ENCODE peak calls at places on chromosomes 4 and X, in nine cellular contexts. U is IMR-90, T is body of pancreas, M is cardiac muscle cell, A is SJSA1, J is RWPE2, R is astrocyte, Q is colonic mucosa, I is WERI-Rb-1. X is an unnamed sample.

GRCh38 chr4:158255727-158256324 is 45.5 kb downstream of the TMEM144 start:
- DNase-seq in A (peak; percentile 16), M (peak; percentile 61), I (no peak), Q (no peak), U (peak; percentile 70), J (no peak), T (no peak), R (peak; percentile 29), X (no peak)

GRCh38 chr4:156495109-156495508 is 476.5 kb downstream of the PDGFC start:
- DNase-seq in J (no peak), M (no peak), R (peak; percentile 46), Q (no peak), U (no peak), I (no peak), T (no peak), A (no peak), X (no peak)

GRCh38 chr4:38872620-38873019 is 5.0 kb downstream of the FAM114A1 start:
- DNase-seq in I (no peak), J (no peak), M (no peak), Q (peak; percentile 68), R (peak; percentile 54), T (peak; percentile 57), U (peak; percentile 77), A (peak; percentile 61), X (peak; percentile 50)

GRCh38 chrX:45196701-45197100 is 4.0 kb downstream of the DIPK2B start:
- DNase-seq in Q (no peak), I (no peak), T (no peak), J (no peak), R (peak; percentile 32), M (no peak), U (peak; percentile 61), A (no peak), X (no peak)

GRCh38 chr4:37873383-37873782 is 17.5 kb upstream of the TBC1D1 start:
- DNase-seq in I (no peak), A (no peak), Q (no peak), T (no peak), J (no peak), U (peak; percentile 75), M (no peak), R (peak; percentile 54), X (no peak)

GRCh38 chrX:108437789-108438623 is at the start of gene COL4A6:
- DNase-seq in I (no peak), R (no peak), A (no peak), T (peak; percentile 20), Q (no peak), J (peak; percentile 44), M (peak; percentile 71), U (no peak), X (no peak)

GRCh38 chrX:23062359-23062758 is 62.6 kb downstream of the DDX53 start:
- DNase-seq in T (no peak), A (no peak), J (no peak), Q (no peak), U (no peak), M (no peak), R (no peak), I (no peak), X (no peak)

GRCh38 chrX:42106556-42106955 is 183.2 kb upstream of the CASK start:
- DNase-seq in T (no peak), J (no peak), I (no peak), R (no peak), A (no peak), M (no peak), Q (no peak), U (peak; percentile 32), X (no peak)

GRCh38 chr4:182091128-182091527 is 152.1 kb upstream of the TENM3 start:
- DNase-seq in T (no peak), R (no peak), A (no peak), M (no peak), U (no peak), J (no peak), I (no peak), Q (no peak), X (no peak)

GRCh38 chr4:38101563-38101962 is 141.4 kb downstream of the PTTG2 start:
- DNase-seq in R (peak; percentile 83), U (peak; percentile 87), Q (no peak), T (no peak), M (no peak), J (no peak), I (no peak), A (no peak), X (no peak)

GRCh38 chrX:108090474-108091265 is 672 bp downstream of the PSMD10 start:
- DNase-seq in M (peak; percentile 8), I (no peak), U (peak; percentile 44), J (no peak), A (peak; percentile 52), Q (no peak), R (peak; percentile 41), T (no peak), X (no peak)

GRCh38 chrX:45743906-45744625 is 543.4 kb upstream of the DIPK2B start:
- DNase-seq in A (no peak), T (no peak), R (no peak), Q (no peak), M (no peak), I (no peak), J (no peak), U (no peak), X (no peak)

GRCh38 chrX:37690123-37690522 is 4.5 kb downstream of the XK start:
- DNase-seq in J (no peak), R (no peak), U (no peak), I (no peak), T (no peak), A (no peak), M (no peak), Q (no peak), X (no peak)

GRCh38 chrX:37697169-37697760 is 11.7 kb downstream of the XK start:
- DNase-seq in I (no peak), Q (no peak), R (peak; percentile 20), U (no peak), T (peak; percentile 60), A (no peak), M (no peak), J (no peak), X (no peak)

GRCh38 chrX:37686979-37687378 is 1.4 kb downstream of the XK start:
- DNase-seq in R (no peak), Q (no peak), M (no peak), I (no peak), J (no peak), T (no peak), A (no peak), U (no peak), X (no peak)

DNA sequence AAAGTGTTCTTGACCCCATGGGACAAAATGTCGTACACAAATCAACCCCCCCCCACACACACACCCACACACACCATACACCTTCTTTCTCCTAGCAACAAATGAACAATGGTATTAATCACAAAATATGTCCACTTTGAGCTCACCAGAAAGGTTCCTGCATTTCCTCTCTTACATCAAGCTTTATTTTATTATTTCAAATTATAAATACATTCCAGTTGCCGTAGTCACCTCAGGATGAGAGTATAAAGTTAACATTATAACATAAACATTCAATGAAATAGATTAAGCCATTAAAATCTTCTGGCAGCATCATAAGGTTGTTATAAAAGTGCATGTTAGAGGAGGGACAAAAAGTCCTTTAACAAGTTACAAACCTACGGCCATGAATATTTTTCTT is 7.3 kb downstream of the XK start:
- DNase-seq in R (no peak), U (peak; percentile 53), M (no peak), I (no peak), J (no peak), A (no peak), T (no peak), Q (no peak), X (no peak)
- H3K36me3 ChIP-seq in R (no peaks in the 10 kb centered on the region), U (no peaks in the 10 kb centered on the region), M (no peaks in the 10 kb centered on the region), I (no peaks in the 10 kb centered on the region), J (no peaks in the 10 kb centered on the region), A (no peaks in the 10 kb centered on the region), T (no peaks in the 10 kb centered on the region), Q (no peaks in the 10 kb centered on the region), X (no peaks in the 10 kb centered on the region)

GRCh38 chr4:184906480-184907097 is 80.8 kb upstream of the ACSL1 start:
- DNase-seq in M (no peak), J (no peak), T (no peak), U (no peak), Q (no peak), R (no peak), A (no peak), I (no peak), X (no peak)
- H3K36me3 ChIP-seq in M (no peaks in the 10 kb centered on the region), J (no peaks in the 10 kb centered on the region), T (no peaks in the 10 kb centered on the region), U (no peaks in the 10 kb centered on the region), Q (no peaks in the 10 kb centered on the region), R (no peaks in the 10 kb centered on the region), A (no peaks in the 10 kb centered on the region), I (no peaks in the 10 kb centered on the region), X (no peaks in the 10 kb centered on the region)

DNA sequence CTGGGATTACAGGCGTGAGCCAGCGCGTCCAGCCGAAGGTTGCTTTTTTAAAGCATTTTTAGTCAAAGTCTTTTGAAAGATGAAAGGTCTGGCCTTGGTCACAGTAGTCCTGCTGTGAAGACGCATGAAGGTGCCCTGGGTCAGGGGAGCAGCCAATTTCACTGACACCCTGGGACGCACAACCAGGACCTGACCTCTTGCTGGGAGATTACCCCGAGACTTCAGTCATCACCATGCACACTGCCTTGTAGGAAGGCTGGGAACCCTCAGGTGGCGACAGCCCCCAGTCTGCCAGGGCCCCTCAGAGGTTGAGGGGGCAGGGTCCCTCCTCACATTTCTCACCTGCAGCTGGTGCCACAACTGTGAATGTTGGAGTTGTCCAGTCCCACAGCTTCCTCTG is 53.2 kb downstream of the CPLX1 start:
- DNase-seq in J (no peak), T (no peak), I (no peak), R (no peak), M (no peak), Q (no peak), A (no peak), U (no peak), X (no peak)
- H3K36me3 ChIP-seq in J (peaks cover 86% of the 10 kb centered on the region), T (peaks cover 16% of the 10 kb centered on the region), I (peaks cover 77% of the 10 kb centered on the region), R (peaks cover 44% of the 10 kb centered on the region), M (peaks cover 20% of the 10 kb centered on the region), Q (no peaks in the 10 kb centered on the region), A (peaks cover 30% of the 10 kb centered on the region), U (peaks cover 54% of the 10 kb centered on the region), X (peaks cover 15% of the 10 kb centered on the region)

GRCh38 chr4:171538601-171539100 is 274.6 kb upstream of the GALNTL6 start:
- DNase-seq in J (no peak), Q (no peak), A (no peak), U (no peak), M (no peak), R (no peak), T (no peak), I (no peak), X (no peak)
- H3K36me3 ChIP-seq in J (no peaks in the 10 kb centered on the region), Q (no peaks in the 10 kb centered on the region), A (no peaks in the 10 kb centered on the region), U (no peaks in the 10 kb centered on the region), M (no peaks in the 10 kb centered on the region), R (no peaks in the 10 kb centered on the region), T (no peaks in the 10 kb centered on the region), I (no peaks in the 10 kb centered on the region), X (no peaks in the 10 kb centered on the region)

DNA sequence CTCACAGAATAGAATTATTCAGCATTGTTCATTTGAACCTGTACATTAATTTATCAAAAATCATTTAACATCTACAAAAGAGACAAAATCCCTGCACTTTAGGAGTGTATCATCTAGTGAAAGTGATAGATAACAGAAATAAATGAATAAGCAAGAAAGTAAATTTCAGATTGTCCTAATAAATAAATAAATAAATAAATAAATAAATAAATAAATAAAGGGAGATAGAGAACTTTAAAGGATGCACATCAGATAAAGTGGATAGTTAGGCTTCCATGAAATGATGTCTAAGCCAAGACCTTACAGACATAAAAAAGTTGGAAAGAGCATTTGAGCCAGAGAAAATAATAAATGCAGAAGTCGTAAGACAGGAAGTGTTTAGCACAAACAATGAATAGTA is 444.7 kb downstream of the CFAP47 start:
- DNase-seq in R (no peak), M (no peak), I (no peak), A (no peak), Q (no peak), U (no peak), J (no peak), T (no peak), X (no peak)
- H3K36me3 ChIP-seq in R (no peaks in the 10 kb centered on the region), M (no peaks in the 10 kb centered on the region), I (no peaks in the 10 kb centered on the region), A (no peaks in the 10 kb centered on the region), Q (no peaks in the 10 kb centered on the region), U (no peaks in the 10 kb centered on the region), J (no peaks in the 10 kb centered on the region), T (no peaks in the 10 kb centered on the region), X (no peaks in the 10 kb centered on the region)

X was measured in transverse colon.